ENCODE peak calls at places on chromosome 6, in four cellular contexts. S is GM23338, L is PC-9, J is hepatocyte. K is an unnamed sample.

GRCh38 chr6:66735106-66735890 is 1028.3 kb upstream of the EYS start:
- DNase-seq in L (no peak), J (no peak), S (no peak), K (no peak)

GRCh38 chr6:106496791-106497190 is 132.5 kb downstream of the RTN4IP1 start:
- DNase-seq in S (no peak), J (no peak), L (no peak), K (peak; percentile 88)

GRCh38 chr6:126797981-126798380 is 320.5 kb upstream of the RSPO3 start:
- DNase-seq in S (no peak), J (no peak), L (no peak), K (no peak)

GRCh38 chr6:68572525-68572924 is 62.6 kb upstream of the ADGRB3 start:
- DNase-seq in J (peak; percentile 59), L (no peak), S (peak; percentile 88), K (peak; percentile 1)

GRCh38 chr6:15206887-15207286 is 39.0 kb upstream of the JARID2 start:
- DNase-seq in S (no peak), L (no peak), J (no peak), K (no peak)

GRCh38 chr6:37103169-37104039 is 66.5 kb upstream of the PIM1 start:
- DNase-seq in L (peak; percentile 93), J (peak; percentile 92), S (peak; percentile 79), K (peak; percentile 33)

GRCh38 chr6:140344149-140344913 is 969.9 kb upstream of the CITED2 start:
- DNase-seq in J (no peak), L (no peak), S (no peak), K (peak; percentile 34)

GRCh38 chr6:85347787-85348186 is 102.1 kb upstream of the NT5E start:
- DNase-seq in J (no peak), S (no peak), L (no peak), K (no peak)

GRCh38 chr6:116251568-116252384 is 2.1 kb downstream of the TSPYL4 start:
- DNase-seq in L (no peak), S (peak; percentile 76), J (no peak), K (peak; percentile 42)

GRCh38 chr6:6890400-6890858 is 217.3 kb upstream of the RREB1 start:
- DNase-seq in S (peak; percentile 70), J (peak; percentile 54), L (no peak), K (no peak)

GRCh38 chr6:145092554-145092953 is 642.8 kb downstream of the EPM2A start:
- DNase-seq in L (no peak), S (no peak), J (no peak), K (no peak)

GRCh38 chr6:1871936-1872335 is 262.2 kb downstream of the FOXC1 start:
- DNase-seq in S (peak; percentile 35), L (no peak), J (no peak), K (no peak)

GRCh38 chr6:127118505-127119360 is at the start of gene RSPO3:
- DNase-seq in L (peak; percentile 35), J (peak; percentile 44), S (peak; percentile 72), K (peak; percentile 17)

GRCh38 chr6:96853083-96853482 is 15.8 kb upstream of the GPR63 start:
- DNase-seq in S (no peak), J (no peak), L (no peak), K (no peak)

GRCh38 chr6:54255881-54256280 is 52.4 kb upstream of the TINAG start:
- DNase-seq in L (no peak), S (no peak), J (no peak), K (no peak)

GRCh38 chr6:105651969-105652368 is 249.1 kb upstream of the PREP start:
- DNase-seq in S (no peak), J (no peak), L (no peak), K (no peak)

GRCh38 chr6:136051140-136051775 is 198.9 kb downstream of the MTFR2 start:
- DNase-seq in S (no peak), L (no peak), J (peak; percentile 11), K (no peak)

GRCh38 chr6:68368845-68369244 is 266.2 kb upstream of the ADGRB3 start:
- DNase-seq in S (no peak), J (no peak), L (no peak), K (no peak)

GRCh38 chr6:144931172-144932035 is 646.3 kb downstream of the UTRN start:
- DNase-seq in L (peak; percentile 49), J (peak; percentile 44), S (peak; percentile 78), K (peak; percentile 39)

GRCh38 chr6:97677626-97678025 is 394.6 kb upstream of the MMS22L start:
- DNase-seq in L (no peak), S (no peak), J (no peak), K (no peak)

GRCh38 chr6:128242765-128243403 is 277.5 kb downstream of the PTPRK start:
- DNase-seq in S (no peak), L (no peak), J (no peak), K (no peak)

GRCh38 chr6:87483929-87484328 is 11.2 kb downstream of the SLC35A1 start:
- DNase-seq in L (peak; percentile 37), S (peak; percentile 87), J (peak; percentile 83), K (peak; percentile 64)

GRCh38 chr6:102571236-102571908 is 1177.9 kb downstream of the GRIK2 start:
- DNase-seq in L (no peak), J (no peak), S (peak; percentile 11), K (no peak)

GRCh38 chr6:139367810-139368321 is 6.6 kb downstream of the CITED2 start:
- DNase-seq in S (peak; percentile 92), L (no peak), J (no peak), K (no peak)

GRCh38 chr6:143247586-143247985 is 186.9 kb downstream of the AIG1 start:
- DNase-seq in L (no peak), S (no peak), J (no peak), K (no peak)

GRCh38 chr6:126625019-126625418 is 285.1 kb downstream of the CENPW start:
- DNase-seq in L (no peak), S (peak; percentile 51), J (peak; percentile 57), K (peak; percentile 11)

GRCh38 chr6:164927288-164928040 is 381.9 kb downstream of the C6orf118 start:
- DNase-seq in S (peak; percentile 77), J (peak; percentile 81), L (no peak), K (peak; percentile 23)

GRCh38 chr6:155177369-155177961 is 86.3 kb upstream of the CLDN20 start:
- DNase-seq in L (peak; percentile 62), S (peak; percentile 90), J (peak; percentile 87), K (peak; percentile 47)

GRCh38 chr6:98844244-98845161 is 10.1 kb downstream of the POU3F2 start:
- DNase-seq in S (no peak), J (no peak), L (no peak), K (no peak)
- TF ChIP-seq EZH2 in S (peak; percentile 67), J (peak; percentile 71), L (no peak), K (peak; percentile 83)

DNA sequence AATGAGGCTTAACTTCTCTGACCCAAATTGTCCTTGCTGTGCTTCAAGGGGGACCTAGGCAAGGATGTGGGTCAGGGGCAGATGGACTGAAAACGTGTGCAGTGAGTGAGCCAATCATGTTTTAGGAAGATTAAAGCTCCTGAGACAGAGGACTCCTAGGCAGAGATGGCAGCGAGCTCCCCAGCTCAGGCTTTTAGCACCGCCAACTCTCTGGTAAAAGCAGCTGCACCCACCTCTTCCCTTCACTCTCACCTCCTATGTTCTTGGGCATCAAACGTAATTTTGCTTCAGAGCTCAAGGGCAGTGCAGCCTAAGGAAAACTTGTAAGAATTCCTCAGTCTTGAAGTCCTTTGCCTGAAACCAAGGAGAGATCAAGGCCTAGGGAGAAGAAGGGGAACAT is 10.3 kb downstream of the RPP21 start:
- DNase-seq in L (no peak), S (no peak), J (no peak), K (no peak)
- H3K27me3 ChIP-seq in L (peaks cover 24% of the 10 kb centered on the region), S (peaks cover 20% of the 10 kb centered on the region), J (peaks cover 26% of the 10 kb centered on the region), K (peaks cover 9% of the 10 kb centered on the region)

GRCh38 chr6:163231356-163232014 is 183.0 kb upstream of the QKI start:
- DNase-seq in S (no peak), J (no peak), L (no peak), K (no peak)

GRCh38 chr6:163232649-163233048 is 181.9 kb upstream of the QKI start:
- DNase-seq in S (no peak), L (no peak), J (no peak), K (no peak)

GRCh38 chr6:163229050-163229449 is 185.5 kb upstream of the QKI start:
- DNase-seq in L (no peak), S (no peak), J (no peak), K (no peak)

GRCh38 chr6:163230901-163231300 is 183.6 kb upstream of the QKI start:
- DNase-seq in J (no peak), S (no peak), L (no peak), K (no peak)

DNA sequence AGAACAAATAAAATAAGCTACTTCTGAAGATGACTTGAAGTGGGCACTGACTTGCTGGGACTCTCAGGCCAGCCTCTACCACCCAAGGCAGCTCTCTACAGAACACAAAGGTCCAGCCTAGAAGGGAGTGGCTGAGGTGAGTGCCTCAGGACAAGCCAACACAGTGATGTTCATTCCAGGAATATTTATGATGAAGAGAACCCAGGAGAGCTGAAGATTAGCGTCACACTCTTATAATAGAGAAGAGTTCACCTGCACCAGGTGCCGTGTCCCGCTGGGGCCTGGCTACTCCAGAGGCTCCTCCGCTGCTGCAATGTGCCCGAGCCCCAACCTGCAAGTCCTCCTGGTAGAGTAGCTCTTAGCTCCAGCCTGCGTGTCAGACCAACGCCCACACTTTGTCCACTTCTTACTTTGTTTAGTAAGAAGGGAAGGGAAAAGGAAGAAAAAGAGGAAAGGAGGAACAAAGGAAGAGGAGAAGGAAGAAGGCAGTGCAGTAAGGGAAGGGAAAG is 182.4 kb upstream of the QKI start:
- DNase-seq in S (no peak), J (no peak), L (no peak), K (no peak)
- TF ChIP-seq EZH2 in S (no peak), J (no peak), L (no peak), K (no peak)

GRCh38 chr6:159163901-159164370 is 5.3 kb upstream of the FNDC1 start:
- DNase-seq in L (no peak), S (no peak), J (peak; percentile 37), K (no peak)
- H3K27me3 ChIP-seq in L (peaks cover 41% of the 10 kb centered on the region), S (peaks cover 39% of the 10 kb centered on the region), J (peaks cover 35% of the 10 kb centered on the region), K (peaks cover 8% of the 10 kb centered on the region)

GRCh38 chr6:132401941-132402275 is 633 bp upstream of the MOXD1 start:
- DNase-seq in L (no peak), S (peak; percentile 51), J (no peak), K (no peak)
- TF ChIP-seq EZH2 in L (no peak), S (no peak), J (no peak), K (no peak)

DNA sequence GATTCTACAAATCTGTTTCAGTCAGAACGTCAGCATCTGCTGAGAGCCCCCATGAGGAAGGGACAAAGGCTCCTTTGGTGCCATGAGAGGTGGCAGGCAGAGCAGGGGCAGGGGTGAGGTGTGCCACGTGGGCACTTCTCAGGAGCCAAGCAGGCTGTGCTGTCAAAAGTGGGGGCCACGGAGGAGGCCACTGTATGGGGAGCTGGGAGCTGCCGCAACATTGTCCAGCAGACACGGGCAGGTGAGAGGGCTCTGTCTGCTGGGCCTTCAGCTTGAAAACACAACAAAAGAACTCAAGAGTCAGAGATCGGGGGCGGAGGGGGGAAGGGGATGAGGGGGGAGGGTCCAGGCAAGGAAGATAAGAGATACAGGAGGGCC is 21.6 kb upstream of the FOXP4 start:
- DNase-seq in J (no peak), S (no peak), L (no peak), K (no peak)
- H3K27me3 ChIP-seq in J (no peaks in the 10 kb centered on the region), S (peaks cover 19% of the 10 kb centered on the region), L (no peaks in the 10 kb centered on the region), K (no peaks in the 10 kb centered on the region)

GRCh38 chr6:159170333-159170672 is 1.1 kb downstream of the FNDC1 start:
- DNase-seq in J (no peak), S (no peak), L (no peak), K (no peak)

GRCh38 chr6:159169557-159170332 is 545 bp downstream of the FNDC1 start:
- DNase-seq in L (no peak), J (peak; percentile 76), S (peak; percentile 86), K (peak; percentile 26)

GRCh38 chr6:159169193-159169555 is at the start of gene FNDC1:
- DNase-seq in L (no peak), S (peak; percentile 75), J (peak; percentile 84), K (no peak)

GRCh38 chr6:159170999-159171712 is 2.0 kb downstream of the FNDC1 start:
- DNase-seq in L (no peak), J (peak; percentile 20), S (no peak), K (peak; percentile 14)

GRCh38 chr6:159168536-159169192 is 536 bp upstream of the FNDC1 start:
- DNase-seq in J (peak; percentile 83), S (peak; percentile 91), L (no peak), K (no peak)
- TF ChIP-seq EZH2 in J (peak; percentile 64), S (peak; percentile 58), L (no peak), K (no peak)